ENCODE peak calls at places on chromosomes 7 and 10, in nine cellular contexts. G is EL, I is progenitor cell of endocrine pancreas, H is glomerular endothelial cell, E is kidney glomerular epithelial cell, O is IMR-90, N is cardiac muscle cell, Y is neural crest cell, U is endothelial cell. J is an unnamed sample.

GRCh38 chr7:96311967-96312366 is 9.9 kb downstream of the SLC25A13 start:
- DNase-seq in U (no peak), I (no peak), G (no peak), N (peak; percentile 67), E (no peak), O (peak; percentile 35), Y (no peak), H (no peak), J (no peak)

GRCh38 chr10:72126184-72126871 is 38.0 kb upstream of the SPOCK2 start:
- DNase-seq in U (no peak), I (no peak), Y (no peak), O (peak; percentile 75), H (peak; percentile 36), N (peak; percentile 78), E (no peak), G (peak; percentile 55), J (no peak)

GRCh38 chr7:101436857-101437576 is 74.3 kb downstream of the COL26A1 start:
- DNase-seq in U (peak; percentile 18), E (no peak), N (no peak), H (no peak), Y (peak; percentile 33), G (no peak), I (no peak), O (no peak), J (no peak)

GRCh38 chr7:155980841-155981240 is 168.6 kb upstream of the SHH start:
- DNase-seq in Y (no peak), H (no peak), U (no peak), E (no peak), O (no peak), G (no peak), N (no peak), I (no peak), J (no peak)

GRCh38 chr10:79069325-79070090 is 742 bp downstream of the ZMIZ1 start:
- DNase-seq in O (no peak), N (peak; percentile 66), E (peak; percentile 20), I (peak; percentile 30), Y (peak; percentile 22), U (peak; percentile 55), G (peak; percentile 53), H (no peak), J (peak; percentile 70)

GRCh38 chr7:134085315-134085714 is 41.8 kb upstream of the LRGUK start:
- DNase-seq in U (no peak), N (no peak), O (no peak), Y (no peak), E (no peak), H (no peak), I (no peak), G (no peak), J (no peak)

GRCh38 chr10:373015-373414 is 237.8 kb downstream of the ZMYND11 start:
- DNase-seq in U (no peak), I (no peak), N (peak; percentile 20), H (no peak), Y (no peak), O (peak; percentile 47), G (no peak), E (peak; percentile 68), J (no peak)

GRCh38 chr10:20327954-20328353 is 511.7 kb downstream of the PLXDC2 start:
- DNase-seq in Y (no peak), O (no peak), G (no peak), E (no peak), H (no peak), N (no peak), U (no peak), I (no peak), J (no peak)

GRCh38 chr7:148698397-148699023 is at the start of gene CUL1:
- DNase-seq in Y (peak; percentile 69), O (peak; percentile 52), I (peak; percentile 71), G (peak; percentile 73), U (peak; percentile 70), N (peak; percentile 85), E (peak; percentile 39), H (no peak), J (peak; percentile 23)

GRCh38 chr7:22123139-22123538 is 177.4 kb upstream of the CDCA7L start:
- DNase-seq in I (no peak), E (no peak), Y (no peak), G (no peak), H (no peak), O (no peak), N (no peak), U (no peak), J (no peak)

GRCh38 chr10:88092975-88093374 is 229.6 kb downstream of the PTEN start:
- DNase-seq in I (no peak), Y (no peak), N (no peak), O (no peak), E (no peak), H (no peak), G (no peak), U (no peak), J (no peak)

GRCh38 chr10:100038561-100039071 is 28.9 kb upstream of the DNMBP start:
- DNase-seq in N (peak; percentile 23), O (no peak), U (no peak), Y (no peak), E (no peak), G (no peak), H (no peak), I (no peak), J (no peak)

GRCh38 chr7:83947260-83947659 is 247.3 kb downstream of the SEMA3A start:
- DNase-seq in H (no peak), N (peak; percentile 17), O (no peak), G (peak; percentile 18), I (no peak), Y (no peak), U (peak; percentile 22), E (peak; percentile 11), J (no peak)

GRCh38 chr7:363626-364025 is 73.7 kb downstream of the FOXL3 start:
- DNase-seq in O (no peak), U (no peak), H (no peak), Y (no peak), I (no peak), E (no peak), N (no peak), G (no peak), J (no peak)

GRCh38 chr10:34229917-34230316 is 585.2 kb downstream of the PARD3 start:
- DNase-seq in E (no peak), N (no peak), O (no peak), Y (no peak), U (no peak), H (no peak), G (no peak), I (no peak), J (no peak)

GRCh38 chr10:6924166-6924565 is 344.1 kb upstream of the PRKCQ start:
- DNase-seq in G (peak; percentile 50), E (peak; percentile 72), H (no peak), N (peak; percentile 6), U (no peak), Y (no peak), I (no peak), O (peak; percentile 18), J (no peak)

GRCh38 chr7:2820508-2820934 is 23.6 kb downstream of the GNA12 start:
- DNase-seq in U (no peak), E (peak; percentile 78), I (no peak), N (peak; percentile 97), H (no peak), Y (no peak), O (peak; percentile 97), G (peak; percentile 98), J (peak; percentile 43)

GRCh38 chr7:46885167-46885566 is 696.7 kb downstream of the TNS3 start:
- DNase-seq in O (no peak), U (no peak), H (no peak), G (no peak), Y (no peak), N (no peak), E (no peak), I (no peak), J (no peak)

GRCh38 chr10:35824704-35825103 is 182.6 kb upstream of the FZD8 start:
- DNase-seq in H (no peak), U (no peak), I (no peak), N (no peak), O (no peak), Y (no peak), E (no peak), G (no peak), J (no peak)

GRCh38 chr10:24670964-24671670 is 52.6 kb downstream of the ARHGAP21 start:
- DNase-seq in E (no peak), N (no peak), I (no peak), H (no peak), Y (no peak), G (no peak), O (no peak), U (no peak), J (no peak)

GRCh38 chr10:132158122-132158741 is 28.5 kb upstream of the DPYSL4 start:
- DNase-seq in N (no peak), H (no peak), E (no peak), U (no peak), O (no peak), G (no peak), Y (no peak), I (no peak), J (no peak)

GRCh38 chr10:42951486-42952251 is 125.2 kb upstream of the RET start:
- DNase-seq in O (no peak), G (no peak), I (peak; percentile 23), H (no peak), N (peak; percentile 40), E (no peak), U (peak; percentile 22), Y (no peak), J (no peak)

GRCh38 chr10:83469719-83470336 is 669.5 kb upstream of the GHITM start:
- DNase-seq in Y (no peak), O (no peak), G (no peak), N (no peak), I (no peak), E (no peak), U (no peak), H (no peak), J (no peak)

GRCh38 chr7:70317356-70317755 is 719.1 kb downstream of the AUTS2 start:
- DNase-seq in Y (no peak), U (no peak), E (peak; percentile 72), I (no peak), N (peak; percentile 19), O (no peak), H (no peak), G (no peak), J (no peak)